ENCODE peak calls at places on chromosomes 2 and 18, in seven cellular contexts. One of them, this sample, is unnamed. For H3K4me1, the result is how much of the 10 kb centered on the place peaks cover.

GRCh38 chr2:14676371-14676770 is 43.9 kb downstream of the LRATD1 start:
- DNase-seq in Peyer's patch: no peak
- DNase-seq in mammary epithelial cell: no peak
- DNase-seq in neural progenitor cell: no peak
- DNase-seq in upper lobe of right lung: no peak
- DNase-seq in tibial nerve: no peak
- DNase-seq in H9: no peak
- DNase-seq in this sample: no peak

GRCh38 chr2:39378968-39379367 is 58.1 kb downstream of the MAP4K3 start:
- DNase-seq in H9: no peak
- DNase-seq in Peyer's patch: no peak
- DNase-seq in mammary epithelial cell: no peak
- DNase-seq in tibial nerve: no peak
- DNase-seq in neural progenitor cell: no peak
- DNase-seq in upper lobe of right lung: no peak
- DNase-seq in this sample: no peak

GRCh38 chr18:74453011-74453571 is 4.0 kb downstream of the DIPK1C start:
- DNase-seq in Peyer's patch: no peak
- DNase-seq in neural progenitor cell: peak
- DNase-seq in mammary epithelial cell: no peak
- DNase-seq in H9: no peak
- DNase-seq in tibial nerve: no peak
- DNase-seq in upper lobe of right lung: no peak
- DNase-seq in this sample: no peak

GRCh38 chr2:12722445-12723316 is 5.9 kb downstream of the TRIB2 start:
- DNase-seq in H9: no peak
- DNase-seq in tibial nerve: no peak
- DNase-seq in mammary epithelial cell: no peak
- DNase-seq in Peyer's patch: no peak
- DNase-seq in neural progenitor cell: no peak
- DNase-seq in upper lobe of right lung: no peak
- DNase-seq in this sample: no peak

GRCh38 chr2:177874678-177875077 is 197.9 kb downstream of the PDE11A start:
- DNase-seq in upper lobe of right lung: no peak
- DNase-seq in tibial nerve: no peak
- DNase-seq in Peyer's patch: no peak
- DNase-seq in neural progenitor cell: no peak
- DNase-seq in mammary epithelial cell: no peak
- DNase-seq in H9: no peak
- DNase-seq in this sample: no peak

GRCh38 chr2:98091738-98092137 is 4.8 kb downstream of the VWA3B start:
- DNase-seq in Peyer's patch: no peak
- DNase-seq in H9: no peak
- DNase-seq in mammary epithelial cell: no peak
- DNase-seq in tibial nerve: no peak
- DNase-seq in neural progenitor cell: no peak
- DNase-seq in upper lobe of right lung: no peak
- DNase-seq in this sample: no peak

GRCh38 chr2:70523672-70523995 is 30.0 kb downstream of the TGFA start:
- DNase-seq in H9: no peak
- DNase-seq in tibial nerve: no peak
- DNase-seq in neural progenitor cell: no peak
- DNase-seq in Peyer's patch: no peak
- DNase-seq in upper lobe of right lung: no peak
- DNase-seq in mammary epithelial cell: no peak
- DNase-seq in this sample: no peak

GRCh38 chr2:44925561-44926087 is 15.9 kb upstream of the SIX3 start:
- DNase-seq in Peyer's patch: no peak
- DNase-seq in tibial nerve: no peak
- DNase-seq in neural progenitor cell: no peak
- DNase-seq in mammary epithelial cell: no peak
- DNase-seq in H9: no peak
- DNase-seq in upper lobe of right lung: no peak
- DNase-seq in this sample: no peak

GRCh38 chr2:204170419-204170818 is 233.9 kb downstream of the ICOS start:
- DNase-seq in Peyer's patch: no peak
- DNase-seq in mammary epithelial cell: no peak
- DNase-seq in neural progenitor cell: no peak
- DNase-seq in upper lobe of right lung: no peak
- DNase-seq in H9: no peak
- DNase-seq in tibial nerve: no peak
- DNase-seq in this sample: no peak

GRCh38 chr2:9897331-9897737 is 54.1 kb downstream of the TAF1B start:
- DNase-seq in upper lobe of right lung: no peak
- DNase-seq in Peyer's patch: no peak
- DNase-seq in H9: no peak
- DNase-seq in neural progenitor cell: peak
- DNase-seq in mammary epithelial cell: peak
- DNase-seq in tibial nerve: peak
- DNase-seq in this sample: no peak

GRCh38 chr18:8860845-8861642 is 155.7 kb downstream of the MTCL1 start:
- DNase-seq in mammary epithelial cell: no peak
- DNase-seq in upper lobe of right lung: no peak
- DNase-seq in tibial nerve: no peak
- DNase-seq in H9: no peak
- DNase-seq in Peyer's patch: no peak
- DNase-seq in neural progenitor cell: no peak
- DNase-seq in this sample: no peak

GRCh38 chr2:86274265-86274917 is 63.0 kb downstream of the REEP1 start:
- DNase-seq in upper lobe of right lung: no peak
- DNase-seq in H9: no peak
- DNase-seq in tibial nerve: no peak
- DNase-seq in Peyer's patch: no peak
- DNase-seq in neural progenitor cell: no peak
- DNase-seq in mammary epithelial cell: peak
- DNase-seq in this sample: no peak

GRCh38 chr2:10688921-10689807 is 611 bp downstream of the NOL10 start:
- DNase-seq in upper lobe of right lung: no peak
- DNase-seq in neural progenitor cell: no peak
- DNase-seq in mammary epithelial cell: peak
- DNase-seq in tibial nerve: no peak
- DNase-seq in H9: no peak
- DNase-seq in Peyer's patch: no peak
- DNase-seq in this sample: no peak

GRCh38 chr2:24850944-24851343 is 57.7 kb downstream of the CENPO start:
- DNase-seq in tibial nerve: no peak
- DNase-seq in mammary epithelial cell: no peak
- DNase-seq in H9: no peak
- DNase-seq in Peyer's patch: no peak
- DNase-seq in upper lobe of right lung: no peak
- DNase-seq in neural progenitor cell: no peak
- DNase-seq in this sample: no peak

GRCh38 chr18:23244431-23244830 is 109.1 kb downstream of the CABLES1 start:
- DNase-seq in upper lobe of right lung: no peak
- DNase-seq in mammary epithelial cell: no peak
- DNase-seq in tibial nerve: no peak
- DNase-seq in Peyer's patch: no peak
- DNase-seq in H9: no peak
- DNase-seq in neural progenitor cell: peak
- DNase-seq in this sample: no peak

GRCh38 chr2:1991126-1991525 is 246.8 kb upstream of the PXDN start:
- DNase-seq in tibial nerve: no peak
- DNase-seq in neural progenitor cell: no peak
- DNase-seq in mammary epithelial cell: no peak
- DNase-seq in H9: no peak
- DNase-seq in upper lobe of right lung: no peak
- DNase-seq in Peyer's patch: no peak
- DNase-seq in this sample: no peak

GRCh38 chr18:36315736-36316135 is 18.2 kb downstream of the FHOD3 start:
- DNase-seq in Peyer's patch: no peak
- DNase-seq in H9: peak
- DNase-seq in mammary epithelial cell: peak
- DNase-seq in tibial nerve: no peak
- DNase-seq in neural progenitor cell: peak
- DNase-seq in upper lobe of right lung: no peak
- DNase-seq in this sample: no peak

GRCh38 chr18:72726201-72726600 is 141.6 kb downstream of the NETO1 start:
- DNase-seq in upper lobe of right lung: no peak
- DNase-seq in H9: no peak
- DNase-seq in mammary epithelial cell: peak
- DNase-seq in Peyer's patch: no peak
- DNase-seq in neural progenitor cell: no peak
- DNase-seq in tibial nerve: no peak
- DNase-seq in this sample: no peak

GRCh38 chr2:203873921-203874631 is 6.5 kb downstream of the CTLA4 start:
- DNase-seq in Peyer's patch: no peak
- DNase-seq in H9: no peak
- DNase-seq in tibial nerve: no peak
- DNase-seq in neural progenitor cell: peak
- DNase-seq in upper lobe of right lung: no peak
- DNase-seq in mammary epithelial cell: peak
- DNase-seq in this sample: peak

DNA sequence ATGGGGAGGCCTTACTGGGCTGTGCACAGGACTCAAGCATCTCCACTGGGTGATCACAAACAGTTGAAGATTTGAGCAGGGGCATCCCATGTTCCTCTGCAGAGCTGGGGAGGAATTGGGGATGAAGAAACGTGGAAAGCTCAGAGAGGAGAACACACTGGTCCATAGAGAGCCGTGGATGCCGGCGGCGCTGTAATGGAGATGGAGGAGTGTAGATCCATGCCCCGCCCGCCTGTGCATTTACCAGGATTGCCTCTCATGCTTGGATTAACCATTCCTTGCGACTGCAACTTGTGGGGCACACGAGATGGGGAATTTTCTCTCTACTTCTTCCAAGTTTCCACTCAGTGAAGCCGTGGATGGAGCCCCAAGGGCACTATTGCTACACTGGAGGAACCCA is 115.9 kb downstream of the NCK2 start:
- DNase-seq in mammary epithelial cell: no peak
- DNase-seq in Peyer's patch: no peak
- DNase-seq in upper lobe of right lung: no peak
- DNase-seq in neural progenitor cell: no peak
- DNase-seq in tibial nerve: no peak
- DNase-seq in H9: no peak
- DNase-seq in this sample: no peak
- H3K4me1 ChIP-seq in mammary epithelial cell: under half
- H3K4me1 ChIP-seq in Peyer's patch: under half
- H3K4me1 ChIP-seq in upper lobe of right lung: under half
- H3K4me1 ChIP-seq in neural progenitor cell: under half
- H3K4me1 ChIP-seq in tibial nerve: under half
- H3K4me1 ChIP-seq in H9: under half
- H3K4me1 ChIP-seq in this sample: half or more

GRCh38 chr2:188588235-188588634 is 296.6 kb downstream of the GULP1 start:
- DNase-seq in neural progenitor cell: no peak
- DNase-seq in tibial nerve: no peak
- DNase-seq in upper lobe of right lung: no peak
- DNase-seq in mammary epithelial cell: no peak
- DNase-seq in H9: no peak
- DNase-seq in Peyer's patch: no peak
- DNase-seq in this sample: no peak
- H3K27ac ChIP-seq in neural progenitor cell: no peak
- H3K27ac ChIP-seq in tibial nerve: peak
- H3K27ac ChIP-seq in upper lobe of right lung: no peak
- H3K27ac ChIP-seq in mammary epithelial cell: no peak
- H3K27ac ChIP-seq in H9: no peak
- H3K27ac ChIP-seq in Peyer's patch: no peak
- H3K27ac ChIP-seq in this sample: no peak

DNA sequence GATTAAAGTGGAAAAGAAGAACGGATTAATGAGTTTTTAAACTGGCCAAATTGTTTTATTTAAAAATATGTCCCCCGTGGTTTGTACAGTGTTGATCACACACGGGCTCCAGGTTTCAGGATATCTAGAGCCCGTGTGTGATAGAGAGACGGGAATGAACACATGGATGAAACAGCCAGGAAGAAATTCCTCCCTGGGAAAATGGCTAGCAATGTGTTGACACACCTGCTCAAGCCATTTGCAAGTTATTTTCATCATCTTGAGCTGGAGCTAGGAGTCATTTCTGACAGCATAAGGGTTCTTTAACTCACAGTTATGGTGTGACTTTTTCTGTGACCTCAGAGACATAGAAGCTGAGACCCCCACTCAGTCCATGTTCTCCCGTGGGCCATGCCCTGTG is 81.6 kb downstream of the LRRFIP1 start:
- DNase-seq in upper lobe of right lung: no peak
- DNase-seq in tibial nerve: no peak
- DNase-seq in H9: no peak
- DNase-seq in neural progenitor cell: no peak
- DNase-seq in Peyer's patch: no peak
- DNase-seq in mammary epithelial cell: no peak
- DNase-seq in this sample: no peak
- H3K4me1 ChIP-seq in upper lobe of right lung: under half
- H3K4me1 ChIP-seq in tibial nerve: under half
- H3K4me1 ChIP-seq in H9: under half
- H3K4me1 ChIP-seq in neural progenitor cell: under half
- H3K4me1 ChIP-seq in Peyer's patch: under half
- H3K4me1 ChIP-seq in mammary epithelial cell: under half
- H3K4me1 ChIP-seq in this sample: under half

GRCh38 chr2:115596659-115597375 is 1154.4 kb downstream of the DPP10 start:
- DNase-seq in tibial nerve: no peak
- DNase-seq in H9: peak
- DNase-seq in neural progenitor cell: no peak
- DNase-seq in mammary epithelial cell: no peak
- DNase-seq in upper lobe of right lung: no peak
- DNase-seq in Peyer's patch: no peak
- DNase-seq in this sample: no peak
- H3K27ac ChIP-seq in tibial nerve: no peak
- H3K27ac ChIP-seq in H9: peak
- H3K27ac ChIP-seq in neural progenitor cell: no peak
- H3K27ac ChIP-seq in mammary epithelial cell: no peak
- H3K27ac ChIP-seq in upper lobe of right lung: no peak
- H3K27ac ChIP-seq in Peyer's patch: no peak
- H3K27ac ChIP-seq in this sample: no peak

GRCh38 chr2:23419171-23420090 is 34.5 kb downstream of the KLHL29 start:
- DNase-seq in mammary epithelial cell: no peak
- DNase-seq in tibial nerve: no peak
- DNase-seq in upper lobe of right lung: no peak
- DNase-seq in neural progenitor cell: no peak
- DNase-seq in Peyer's patch: peak
- DNase-seq in H9: no peak
- DNase-seq in this sample: no peak

GRCh38 chr2:23418490-23418911 is 33.5 kb downstream of the KLHL29 start:
- DNase-seq in neural progenitor cell: no peak
- DNase-seq in Peyer's patch: peak
- DNase-seq in H9: no peak
- DNase-seq in upper lobe of right lung: no peak
- DNase-seq in tibial nerve: no peak
- DNase-seq in mammary epithelial cell: peak
- DNase-seq in this sample: no peak

GRCh38 chr2:23417310-23417709 is 32.3 kb downstream of the KLHL29 start:
- DNase-seq in tibial nerve: no peak
- DNase-seq in H9: no peak
- DNase-seq in Peyer's patch: peak
- DNase-seq in upper lobe of right lung: no peak
- DNase-seq in neural progenitor cell: no peak
- DNase-seq in mammary epithelial cell: no peak
- DNase-seq in this sample: no peak

GRCh38 chr2:23420091-23420839 is 35.3 kb downstream of the KLHL29 start:
- DNase-seq in upper lobe of right lung: no peak
- DNase-seq in neural progenitor cell: no peak
- DNase-seq in mammary epithelial cell: no peak
- DNase-seq in Peyer's patch: no peak
- DNase-seq in H9: no peak
- DNase-seq in tibial nerve: no peak
- DNase-seq in this sample: no peak

DNA sequence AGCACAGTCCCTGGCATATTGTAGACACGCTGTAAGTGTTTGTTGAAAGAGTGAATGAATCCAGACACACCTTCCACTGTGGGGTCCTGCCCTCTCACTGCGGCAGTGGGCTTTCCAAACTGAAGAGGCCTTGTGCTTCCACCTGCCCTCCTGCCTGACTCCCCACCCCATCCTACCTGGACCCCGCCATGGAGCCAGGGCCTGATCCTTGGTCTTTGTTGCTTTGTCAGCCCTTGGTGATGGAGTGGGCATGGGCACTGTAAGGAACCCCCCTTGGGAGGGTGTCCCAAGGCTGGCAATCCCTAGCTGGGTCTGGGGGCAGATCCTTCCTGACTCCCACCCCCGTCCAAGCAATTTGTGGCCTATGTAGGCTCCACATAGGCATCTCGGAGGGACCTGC is 33.1 kb downstream of the KLHL29 start:
- DNase-seq in tibial nerve: no peak
- DNase-seq in H9: no peak
- DNase-seq in neural progenitor cell: no peak
- DNase-seq in Peyer's patch: peak
- DNase-seq in upper lobe of right lung: no peak
- DNase-seq in mammary epithelial cell: no peak
- DNase-seq in this sample: no peak
- H3K4me1 ChIP-seq in tibial nerve: under half
- H3K4me1 ChIP-seq in H9: under half
- H3K4me1 ChIP-seq in neural progenitor cell: under half
- H3K4me1 ChIP-seq in Peyer's patch: under half
- H3K4me1 ChIP-seq in upper lobe of right lung: under half
- H3K4me1 ChIP-seq in mammary epithelial cell: under half
- H3K4me1 ChIP-seq in this sample: under half

This sample was measured in CD4-positive, CD25-positive, alpha-beta regulatory T cell.